ENCODE peak calls at places on chromosomes 3 and 15, in six cellular contexts. A, W, G, E, B and S are unnamed samples.

GRCh38 chr3:111903067-111903511 is 44.0 kb downstream of the PHLDB2 start:
- DNase-seq in A (no peak), W (no peak), G (no peak), E (no peak), B (no peak), S (no peak)

GRCh38 chr15:44550256-44550655 is 13.3 kb downstream of the EIF3J start:
- DNase-seq in A (no peak), W (no peak), G (no peak), E (no peak), B (no peak), S (no peak)

GRCh38 chr3:143119974-143120715 is 574 bp downstream of the CHST2 start:
- DNase-seq in A (peak; percentile 51), W (peak; percentile 6), G (peak; percentile 82), E (peak; percentile 28), B (peak; percentile 8), S (no peak)

GRCh38 chr3:191355406-191355805 is 25.1 kb upstream of the UTS2B start:
- DNase-seq in A (no peak), W (no peak), G (no peak), E (no peak), B (no peak), S (no peak)

GRCh38 chr3:27072943-27073725 is 296.0 kb downstream of the NEK10 start:
- DNase-seq in A (no peak), W (no peak), G (no peak), E (no peak), B (no peak), S (no peak)

GRCh38 chr3:114508976-114509375 is 215.1 kb downstream of the TIGIT start:
- DNase-seq in A (no peak), W (no peak), G (no peak), E (no peak), B (no peak), S (no peak)

GRCh38 chr3:21515417-21515816 is 235.6 kb downstream of the ZNF385D start:
- DNase-seq in A (no peak), W (no peak), G (no peak), E (no peak), B (no peak), S (no peak)

GRCh38 chr15:65395567-65396185 is 17.9 kb upstream of the IGDCC3 start:
- DNase-seq in A (no peak), W (no peak), G (no peak), E (no peak), B (no peak), S (no peak)

GRCh38 chr15:74967670-74968069 is 11.1 kb upstream of the RPP25 start:
- DNase-seq in A (no peak), W (no peak), G (no peak), E (no peak), B (no peak), S (no peak)

GRCh38 chr3:99410789-99411311 is 227.5 kb upstream of the COL8A1 start:
- DNase-seq in A (no peak), W (no peak), G (no peak), E (no peak), B (no peak), S (no peak)

GRCh38 chr3:185318136-185318535 is 44.8 kb upstream of the MAP3K13 start:
- DNase-seq in A (no peak), W (no peak), G (no peak), E (no peak), B (no peak), S (no peak)

GRCh38 chr3:165835431-165835830 is 1.8 kb downstream of the BCHE start:
- DNase-seq in A (no peak), W (no peak), G (no peak), E (no peak), B (no peak), S (no peak)